ENCODE peak calls at places on chromosomes 7 and 10, in nine cellular contexts. One of them, this sample, is unnamed.

GRCh38 chr7:99642099-99642498 is 25.4 kb downstream of the ZSCAN25 start:
- DNase-seq in CD8-positive, alpha-beta T cell: no peak
- DNase-seq in brain microvascular endothelial cell: no peak
- DNase-seq in PC-3: no peak
- DNase-seq in endodermal cell: no peak
- DNase-seq in Panc1: no peak
- DNase-seq in RWPE2: no peak
- DNase-seq in kidney: no peak
- DNase-seq in cardiac muscle cell: no peak
- DNase-seq in this sample: no peak

GRCh38 chr10:80491251-80492102 is 37.4 kb downstream of the TSPAN14 start:
- DNase-seq in brain microvascular endothelial cell: no peak
- DNase-seq in endodermal cell: no peak
- DNase-seq in cardiac muscle cell: no peak
- DNase-seq in CD8-positive, alpha-beta T cell: no peak
- DNase-seq in kidney: peak; percentile 92
- DNase-seq in Panc1: no peak
- DNase-seq in PC-3: no peak
- DNase-seq in RWPE2: no peak
- DNase-seq in this sample: no peak

GRCh38 chr10:60573342-60573741 is 183.7 kb upstream of the ANK3 start:
- DNase-seq in brain microvascular endothelial cell: peak; percentile 20
- DNase-seq in RWPE2: no peak
- DNase-seq in Panc1: no peak
- DNase-seq in CD8-positive, alpha-beta T cell: no peak
- DNase-seq in kidney: no peak
- DNase-seq in PC-3: no peak
- DNase-seq in cardiac muscle cell: peak; percentile 34
- DNase-seq in endodermal cell: peak; percentile 56
- DNase-seq in this sample: no peak

GRCh38 chr7:14747701-14748100 is 154.8 kb downstream of the DGKB start:
- DNase-seq in kidney: no peak
- DNase-seq in CD8-positive, alpha-beta T cell: no peak
- DNase-seq in Panc1: no peak
- DNase-seq in endodermal cell: no peak
- DNase-seq in RWPE2: no peak
- DNase-seq in cardiac muscle cell: no peak
- DNase-seq in PC-3: no peak
- DNase-seq in brain microvascular endothelial cell: no peak
- DNase-seq in this sample: no peak

GRCh38 chr7:96300981-96301380 is 20.9 kb downstream of the SLC25A13 start:
- DNase-seq in CD8-positive, alpha-beta T cell: no peak
- DNase-seq in cardiac muscle cell: no peak
- DNase-seq in PC-3: no peak
- DNase-seq in endodermal cell: no peak
- DNase-seq in Panc1: no peak
- DNase-seq in kidney: no peak
- DNase-seq in brain microvascular endothelial cell: no peak
- DNase-seq in RWPE2: no peak
- DNase-seq in this sample: no peak

GRCh38 chr7:29243777-29244655 is 49.4 kb downstream of the CHN2 start:
- DNase-seq in endodermal cell: peak; percentile 87
- DNase-seq in PC-3: no peak
- DNase-seq in cardiac muscle cell: no peak
- DNase-seq in RWPE2: no peak
- DNase-seq in brain microvascular endothelial cell: no peak
- DNase-seq in CD8-positive, alpha-beta T cell: peak; percentile 11
- DNase-seq in kidney: no peak
- DNase-seq in Panc1: no peak
- DNase-seq in this sample: no peak

GRCh38 chr10:68560916-68561691 is 967 bp downstream of the TET1 start:
- DNase-seq in kidney: peak; percentile 79
- DNase-seq in cardiac muscle cell: peak; percentile 77
- DNase-seq in RWPE2: no peak
- DNase-seq in brain microvascular endothelial cell: no peak
- DNase-seq in CD8-positive, alpha-beta T cell: no peak
- DNase-seq in endodermal cell: peak; percentile 79
- DNase-seq in Panc1: no peak
- DNase-seq in PC-3: no peak
- DNase-seq in this sample: no peak

GRCh38 chr10:120480065-120480600 is 23.1 kb downstream of the PLPP4 start:
- DNase-seq in cardiac muscle cell: no peak
- DNase-seq in Panc1: no peak
- DNase-seq in CD8-positive, alpha-beta T cell: no peak
- DNase-seq in kidney: no peak
- DNase-seq in RWPE2: no peak
- DNase-seq in brain microvascular endothelial cell: no peak
- DNase-seq in PC-3: peak; percentile 25
- DNase-seq in endodermal cell: no peak
- DNase-seq in this sample: no peak

GRCh38 chr10:102227050-102227449 is 951 bp downstream of the ELOVL3 start:
- DNase-seq in CD8-positive, alpha-beta T cell: no peak
- DNase-seq in endodermal cell: no peak
- DNase-seq in Panc1: no peak
- DNase-seq in RWPE2: no peak
- DNase-seq in cardiac muscle cell: no peak
- DNase-seq in kidney: no peak
- DNase-seq in brain microvascular endothelial cell: no peak
- DNase-seq in PC-3: no peak
- DNase-seq in this sample: no peak

GRCh38 chr7:128889121-128889520 is 21.4 kb downstream of the KCP start:
- DNase-seq in endodermal cell: no peak
- DNase-seq in RWPE2: no peak
- DNase-seq in cardiac muscle cell: no peak
- DNase-seq in PC-3: peak; percentile 52
- DNase-seq in CD8-positive, alpha-beta T cell: no peak
- DNase-seq in Panc1: no peak
- DNase-seq in kidney: peak; percentile 51
- DNase-seq in brain microvascular endothelial cell: no peak
- DNase-seq in this sample: no peak

GRCh38 chr10:70974351-70974901 is 86.1 kb upstream of the PCBD1 start:
- DNase-seq in PC-3: peak; percentile 78
- DNase-seq in CD8-positive, alpha-beta T cell: no peak
- DNase-seq in kidney: peak; percentile 40
- DNase-seq in cardiac muscle cell: no peak
- DNase-seq in Panc1: no peak
- DNase-seq in endodermal cell: peak; percentile 75
- DNase-seq in brain microvascular endothelial cell: peak; percentile 7
- DNase-seq in RWPE2: no peak
- DNase-seq in this sample: no peak

GRCh38 chr7:33986951-33987948 is 81.9 kb downstream of the BMPER start:
- DNase-seq in RWPE2: peak; percentile 68
- DNase-seq in brain microvascular endothelial cell: peak; percentile 98
- DNase-seq in PC-3: peak; percentile 96
- DNase-seq in Panc1: peak; percentile 83
- DNase-seq in kidney: no peak
- DNase-seq in endodermal cell: no peak
- DNase-seq in CD8-positive, alpha-beta T cell: no peak
- DNase-seq in cardiac muscle cell: no peak
- DNase-seq in this sample: peak; percentile 99

GRCh38 chr10:76051007-76051936 is 619.8 kb downstream of the LRMDA start:
- DNase-seq in cardiac muscle cell: peak; percentile 89
- DNase-seq in PC-3: no peak
- DNase-seq in RWPE2: no peak
- DNase-seq in brain microvascular endothelial cell: no peak
- DNase-seq in CD8-positive, alpha-beta T cell: no peak
- DNase-seq in Panc1: no peak
- DNase-seq in endodermal cell: peak; percentile 68
- DNase-seq in kidney: no peak
- DNase-seq in this sample: no peak

GRCh38 chr7:139232377-139232717 is 1.3 kb downstream of the UBN2 start:
- DNase-seq in RWPE2: no peak
- DNase-seq in kidney: no peak
- DNase-seq in Panc1: no peak
- DNase-seq in endodermal cell: no peak
- DNase-seq in cardiac muscle cell: no peak
- DNase-seq in PC-3: no peak
- DNase-seq in CD8-positive, alpha-beta T cell: no peak
- DNase-seq in brain microvascular endothelial cell: no peak
- DNase-seq in this sample: no peak

DNA sequence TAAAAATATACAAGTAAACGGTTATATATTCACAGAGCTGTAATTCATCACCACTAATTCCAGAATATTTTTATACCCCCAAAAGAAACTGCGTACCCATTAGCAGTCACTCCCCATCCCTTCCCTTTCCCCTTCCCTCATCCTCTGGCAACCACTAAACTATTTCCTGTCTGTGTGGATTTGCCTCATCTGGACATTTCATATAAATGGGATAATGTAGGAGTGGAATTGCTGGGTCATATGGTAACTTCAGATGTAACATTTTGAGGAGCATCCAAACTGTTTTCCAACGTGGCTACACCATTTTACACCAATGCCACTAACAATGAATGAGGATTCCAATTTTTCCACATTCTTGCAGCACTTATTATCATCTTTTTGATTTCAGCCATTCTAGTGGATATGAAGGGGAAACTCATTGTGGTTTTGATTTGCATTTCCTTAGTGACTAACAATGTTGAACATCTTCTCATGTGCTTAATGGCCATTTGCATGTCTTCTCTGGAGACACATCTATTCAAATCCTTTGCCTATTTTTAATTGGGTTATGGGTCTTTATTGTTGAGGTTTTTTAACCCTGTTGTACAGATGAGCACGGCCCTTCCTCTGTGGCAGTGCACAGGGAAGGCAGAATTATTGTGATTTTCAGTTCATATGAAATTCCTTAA is 79.2 kb downstream of the RBM20 start:
- DNase-seq in CD8-positive, alpha-beta T cell: no peak
- DNase-seq in brain microvascular endothelial cell: no peak
- DNase-seq in RWPE2: no peak
- DNase-seq in cardiac muscle cell: no peak
- DNase-seq in Panc1: no peak
- DNase-seq in kidney: no peak
- DNase-seq in PC-3: no peak
- DNase-seq in endodermal cell: no peak
- DNase-seq in this sample: no peak
- H3K27ac ChIP-seq in CD8-positive, alpha-beta T cell: no peak overlapping the region
- H3K27ac ChIP-seq in brain microvascular endothelial cell: no peak overlapping the region
- H3K27ac ChIP-seq in RWPE2: no peak overlapping the region
- H3K27ac ChIP-seq in cardiac muscle cell: no peak overlapping the region
- H3K27ac ChIP-seq in Panc1: no peak overlapping the region
- H3K27ac ChIP-seq in kidney: no peak overlapping the region
- H3K27ac ChIP-seq in PC-3: no peak overlapping the region
- H3K27ac ChIP-seq in endodermal cell: no peak overlapping the region
- H3K27ac ChIP-seq in this sample: no peak overlapping the region

DNA sequence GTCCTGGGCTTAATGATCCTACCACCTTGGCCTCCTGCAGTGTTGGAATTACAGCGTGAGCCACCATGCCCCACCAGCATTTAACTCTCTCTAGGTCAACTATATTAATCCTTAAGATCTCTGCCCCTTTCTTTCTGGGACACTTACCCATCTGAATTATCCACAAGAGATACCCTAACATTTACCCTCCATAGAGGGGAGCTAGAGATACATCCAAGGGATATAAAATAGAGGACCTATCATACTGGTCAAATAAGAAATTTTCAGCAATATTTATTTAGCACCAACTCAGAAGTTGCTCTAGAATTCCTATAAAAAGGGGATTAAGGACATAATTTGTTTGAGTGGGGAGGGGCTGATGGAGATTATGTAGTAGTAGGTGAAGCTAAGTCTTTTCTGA is 96.5 kb downstream of the OTUD1 start:
- DNase-seq in PC-3: peak; percentile 11
- DNase-seq in RWPE2: no peak
- DNase-seq in endodermal cell: no peak
- DNase-seq in brain microvascular endothelial cell: no peak
- DNase-seq in Panc1: no peak
- DNase-seq in CD8-positive, alpha-beta T cell: no peak
- DNase-seq in cardiac muscle cell: no peak
- DNase-seq in kidney: no peak
- DNase-seq in this sample: no peak
- TF ChIP-seq CTCF in PC-3: peak; percentile 39
- TF ChIP-seq CTCF in RWPE2: peak; percentile 35
- TF ChIP-seq CTCF in endodermal cell: peak; percentile 41
- TF ChIP-seq CTCF in brain microvascular endothelial cell: no peak
- TF ChIP-seq CTCF in Panc1: no peak
- TF ChIP-seq CTCF in CD8-positive, alpha-beta T cell: no peak
- TF ChIP-seq CTCF in cardiac muscle cell: no peak
- TF ChIP-seq CTCF in kidney: no peak
- TF ChIP-seq CTCF in this sample: peak; percentile 51

DNA sequence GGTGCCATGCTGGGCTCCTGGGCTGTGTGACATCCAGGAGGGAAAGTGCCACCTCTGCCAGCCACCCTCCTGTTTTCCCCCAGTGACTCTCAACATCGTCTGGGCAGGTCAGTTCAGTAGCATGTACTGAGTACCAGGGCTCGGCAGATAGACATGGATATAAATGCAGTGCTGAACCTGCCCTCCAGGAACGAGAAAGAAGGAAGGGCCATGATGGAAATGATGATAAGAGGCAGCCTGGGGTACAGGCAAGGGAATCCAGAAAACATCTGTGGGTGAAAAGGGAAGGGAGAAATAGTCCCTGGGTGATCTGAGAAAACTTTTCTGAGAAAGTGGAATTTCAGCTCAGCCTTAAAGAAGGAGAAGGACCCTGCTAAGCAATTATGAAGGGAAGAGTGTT is 12.1 kb downstream of the CNNM1 start:
- DNase-seq in cardiac muscle cell: no peak
- DNase-seq in RWPE2: no peak
- DNase-seq in Panc1: no peak
- DNase-seq in CD8-positive, alpha-beta T cell: no peak
- DNase-seq in kidney: no peak
- DNase-seq in PC-3: no peak
- DNase-seq in endodermal cell: no peak
- DNase-seq in brain microvascular endothelial cell: no peak
- DNase-seq in this sample: no peak
- H3K27ac ChIP-seq in cardiac muscle cell: no peak overlapping the region
- H3K27ac ChIP-seq in RWPE2: no peak overlapping the region
- H3K27ac ChIP-seq in Panc1: no peak overlapping the region
- H3K27ac ChIP-seq in CD8-positive, alpha-beta T cell: no peak overlapping the region
- H3K27ac ChIP-seq in kidney: no peak overlapping the region
- H3K27ac ChIP-seq in PC-3: no peak overlapping the region
- H3K27ac ChIP-seq in endodermal cell: no peak overlapping the region
- H3K27ac ChIP-seq in brain microvascular endothelial cell: no peak overlapping the region
- H3K27ac ChIP-seq in this sample: no peak overlapping the region

DNA sequence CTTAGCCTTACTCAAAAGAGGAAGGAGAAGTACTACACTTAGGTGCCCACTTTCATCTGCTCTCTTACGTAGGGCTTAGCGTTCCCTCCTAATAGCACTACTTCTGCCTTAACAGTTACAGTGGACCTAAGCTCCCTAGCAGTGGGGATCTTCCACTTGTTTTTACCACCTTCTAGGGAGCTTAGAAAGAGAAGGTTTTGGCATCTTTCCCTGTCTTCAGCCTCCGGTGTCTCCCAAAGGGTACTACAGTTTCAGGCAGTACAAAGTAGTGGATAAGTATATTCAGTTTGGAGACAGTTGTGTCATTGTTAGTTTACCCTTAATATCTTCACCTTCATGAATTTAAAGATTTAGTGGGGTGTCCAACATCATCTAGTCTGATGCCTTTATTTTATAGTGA is 14.6 kb downstream of the CHRM2 start:
- DNase-seq in cardiac muscle cell: peak; percentile 26
- DNase-seq in kidney: no peak
- DNase-seq in Panc1: no peak
- DNase-seq in PC-3: no peak
- DNase-seq in brain microvascular endothelial cell: no peak
- DNase-seq in CD8-positive, alpha-beta T cell: no peak
- DNase-seq in RWPE2: no peak
- DNase-seq in endodermal cell: peak; percentile 51
- DNase-seq in this sample: no peak
- TF ChIP-seq CTCF in cardiac muscle cell: no peak
- TF ChIP-seq CTCF in kidney: no peak
- TF ChIP-seq CTCF in Panc1: no peak
- TF ChIP-seq CTCF in PC-3: no peak
- TF ChIP-seq CTCF in brain microvascular endothelial cell: peak; percentile 41
- TF ChIP-seq CTCF in CD8-positive, alpha-beta T cell: no peak
- TF ChIP-seq CTCF in RWPE2: no peak
- TF ChIP-seq CTCF in endodermal cell: peak; percentile 60
- TF ChIP-seq CTCF in this sample: no peak

This sample was measured in foreskin keratinocyte.